ENCODE peak calls at places on chromosomes 3 and 15, in six cellular contexts. E, T, P, U, L and F are unnamed samples.

GRCh38 chr15:90006217-90007088 is 5.3 kb downstream of the ZNF710 start:
- DNase-seq in T (no peak), L (no peak), E (no peak), U (no peak), P (no peak), F (no peak)

GRCh38 chr15:39139431-39140059 is 441.3 kb upstream of the THBS1 start:
- DNase-seq in T (no peak), E (no peak), P (no peak), L (no peak), U (no peak), F (no peak)

GRCh38 chr3:20405731-20406130 is 219.7 kb upstream of the SGO1 start:
- DNase-seq in T (no peak), L (peak), U (peak), E (no peak), P (no peak), F (peak)

GRCh38 chr15:45203182-45203581 is 15.4 kb upstream of the SHF start:
- DNase-seq in L (no peak), T (no peak), P (no peak), E (no peak), U (no peak), F (no peak)

GRCh38 chr3:46900007-46900292 is 22.4 kb downstream of the PTH1R start:
- DNase-seq in P (no peak), E (no peak), L (no peak), U (no peak), T (no peak), F (no peak)

GRCh38 chr3:158532099-158532734 is 38.8 kb upstream of the MLF1 start:
- DNase-seq in P (peak), E (peak), U (peak), T (no peak), L (no peak), F (peak)

GRCh38 chr15:48547305-48547704 is 98.2 kb downstream of the FBN1 start:
- DNase-seq in L (no peak), T (no peak), P (no peak), E (no peak), U (no peak), F (no peak)

GRCh38 chr15:69305933-69306568 is 7.3 kb downstream of the PAQR5 start:
- DNase-seq in E (no peak), L (no peak), U (no peak), T (no peak), P (no peak), F (no peak)

GRCh38 chr3:53253707-53254106 is 2.1 kb downstream of the TKT start:
- DNase-seq in U (no peak), P (no peak), E (no peak), T (no peak), L (no peak), F (no peak)

GRCh38 chr15:83854950-83855707 is 201.2 kb downstream of the ADAMTSL3 start:
- DNase-seq in T (no peak), U (no peak), L (no peak), E (no peak), P (no peak), F (no peak)

GRCh38 chr15:94930441-94930840 is 699.1 kb downstream of the MCTP2 start:
- DNase-seq in L (no peak), E (peak), U (peak), P (no peak), T (no peak), F (peak)

GRCh38 chr15:23646165-23647000 is 1.3 kb downstream of the MAGEL2 start:
- DNase-seq in U (no peak), E (no peak), T (no peak), L (no peak), P (no peak), F (no peak)

GRCh38 chr15:20106026-20106425 is 435.6 kb downstream of the GOLGA6L6 start:
- DNase-seq in P (no peak), T (no peak), U (no peak), E (no peak), L (no peak), F (no peak)

GRCh38 chr3:72836923-72837322 is 11.3 kb downstream of the SHQ1 start:
- DNase-seq in T (peak), U (no peak), P (no peak), E (no peak), L (no peak), F (no peak)

GRCh38 chr3:55884491-55885285 is 397.6 kb upstream of the WNT5A start:
- DNase-seq in T (no peak), P (no peak), L (no peak), E (peak), U (peak), F (peak)

GRCh38 chr3:196138464-196138863 is 56.6 kb upstream of the TFRC start:
- DNase-seq in P (no peak), E (no peak), U (no peak), L (no peak), T (no peak), F (no peak)

GRCh38 chr15:77181305-77182074 is 110.6 kb upstream of the TSPAN3 start:
- DNase-seq in L (no peak), T (no peak), P (peak), E (no peak), U (no peak), F (no peak)

GRCh38 chr15:23035964-23036566 is 3.3 kb downstream of the TUBGCP5 start:
- DNase-seq in T (no peak), L (peak), E (peak), P (peak), U (peak), F (peak)